ENCODE peak calls at places on chromosome 17, in five cellular contexts. X is IMR-90, Q is H1, G is neuronal stem cell, N is trophoblast cell. O is an unnamed sample. For H3K36me3, the result is how much of the 10 kb centered on the place peaks cover.

GRCh38 chr17:59190806-59191205 is 19.0 kb upstream of the SMG8 start:
- DNase-seq in N (peak), Q (no peak), X (no peak), G (no peak), O (no peak)

GRCh38 chr17:28944862-28945741 is 6.2 kb downstream of the PHF12 start:
- DNase-seq in N (no peak), Q (no peak), G (no peak), X (peak), O (no peak)

GRCh38 chr17:4327638-4328037 is 38.8 kb downstream of the UBE2G1 start:
- DNase-seq in G (no peak), N (peak), X (peak), Q (no peak), O (peak)

GRCh38 chr17:35212668-35213067 is 18.5 kb upstream of the SLC35G3 start:
- DNase-seq in X (no peak), N (no peak), Q (no peak), G (no peak), O (no peak)

GRCh38 chr17:5769936-5770335 is 185.6 kb upstream of the NLRP1 start:
- DNase-seq in N (no peak), G (peak), X (no peak), Q (no peak), O (no peak)

GRCh38 chr17:2023256-2023655 is 1.9 kb downstream of the RTN4RL1 start:
- DNase-seq in X (no peak), N (no peak), G (no peak), Q (no peak), O (no peak)

GRCh38 chr17:82338858-82339633 is 5.5 kb upstream of the SECTM1 start:
- DNase-seq in X (peak), Q (no peak), G (no peak), N (peak), O (peak)

GRCh38 chr17:4515501-4515900 is 16.8 kb downstream of the SPNS2 start:
- DNase-seq in X (no peak), N (peak), Q (no peak), G (no peak), O (no peak)

GRCh38 chr17:81494984-81495383 is 17.6 kb downstream of the ACTG1 start:
- DNase-seq in N (peak), Q (no peak), G (no peak), X (no peak), O (no peak)

GRCh38 chr17:60170835-60171752 is 21.3 kb downstream of the CA4 start:
- DNase-seq in X (peak), N (no peak), Q (no peak), G (no peak), O (no peak)

GRCh38 chr17:45706033-45706432 is 78.1 kb upstream of the CRHR1 start:
- DNase-seq in Q (no peak), X (no peak), G (no peak), N (no peak), O (no peak)

GRCh38 chr17:74297941-74298340 is 23.9 kb downstream of the DNAI2 start:
- DNase-seq in G (no peak), X (no peak), N (no peak), Q (no peak), O (no peak)

GRCh38 chr17:73901661-73902415 is 257.6 kb upstream of the SDK2 start:
- DNase-seq in G (peak), X (no peak), N (peak), Q (no peak), O (no peak)

GRCh38 chr17:70414275-70414674 is 244.9 kb downstream of the KCNJ2 start:
- DNase-seq in X (no peak), G (no peak), N (no peak), Q (no peak), O (no peak)

GRCh38 chr17:50946223-50946890 is 80.2 kb upstream of the TOB1 start:
- DNase-seq in Q (no peak), G (no peak), X (no peak), N (no peak), O (no peak)

GRCh38 chr17:12637015-12637414 is 28.7 kb upstream of the MYOCD start:
- DNase-seq in G (no peak), Q (peak), X (peak), N (peak), O (peak)

GRCh38 chr17:61251939-61252865 is 147.4 kb upstream of the TBX2 start:
- DNase-seq in Q (no peak), X (peak), N (peak), G (no peak), O (peak)

GRCh38 chr17:22703204-22703603 is 1010.9 kb downstream of the KCNJ18 start:
- DNase-seq in G (no peak), X (no peak), Q (no peak), N (no peak), O (no peak)

GRCh38 chr17:27793168-27793905 is 7.0 kb downstream of the NOS2 start:
- DNase-seq in N (peak), G (peak), X (no peak), Q (no peak), O (no peak)

GRCh38 chr17:61468263-61468907 is 16.2 kb downstream of the TBX4 start:
- DNase-seq in G (no peak), N (no peak), X (peak), Q (no peak), O (peak)

DNA sequence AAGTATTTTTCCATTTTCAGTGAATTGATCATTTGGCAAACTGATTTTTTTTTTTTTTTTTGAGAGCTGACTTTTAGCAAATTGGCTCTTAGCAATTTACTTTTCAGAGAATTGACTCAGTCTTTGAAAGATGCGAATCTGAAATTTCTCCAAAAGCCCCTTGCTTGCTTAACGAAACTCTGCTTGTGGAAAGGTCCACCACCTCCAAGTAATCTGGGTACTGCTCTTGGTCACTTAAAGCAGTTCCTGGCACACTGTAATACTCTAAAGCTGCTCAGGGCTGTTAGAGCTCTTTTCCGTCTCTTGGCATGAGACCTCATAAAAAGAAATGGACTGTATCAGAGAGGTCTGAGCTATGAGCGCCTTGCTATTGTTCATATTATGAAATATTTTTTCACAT is 2.9 kb downstream of the GSDMB start:
- DNase-seq in N (no peak), X (no peak), G (no peak), Q (no peak), O (no peak)
- H3K18ac ChIP-seq in N (no peak), X (no peak), G (no peak), Q (no peak), O (no peak)

GRCh38 chr17:17813055-17813724 is 23.6 kb downstream of the SREBF1 start:
- DNase-seq in Q (no peak), G (no peak), N (no peak), X (no peak), O (no peak)

GRCh38 chr17:17814162-17815061 is 22.4 kb downstream of the SREBF1 start:
- DNase-seq in X (no peak), Q (no peak), N (no peak), G (no peak), O (no peak)

GRCh38 chr17:17812211-17813054 is 24.4 kb downstream of the SREBF1 start:
- DNase-seq in X (peak), Q (no peak), N (peak), G (peak), O (peak)

GRCh38 chr17:17815062-17815406 is 21.8 kb downstream of the SREBF1 start:
- DNase-seq in X (no peak), G (no peak), Q (no peak), N (peak), O (no peak)

GRCh38 chr17:17813725-17814095 is 23.1 kb downstream of the SREBF1 start:
- DNase-seq in Q (no peak), X (no peak), N (no peak), G (no peak), O (no peak)
- H3K36me3 ChIP-seq in Q (under half), X (half or more), N (half or more), G (half or more), O (half or more)

GRCh38 chr17:40320771-40321501 is 12.0 kb downstream of the RARA start:
- DNase-seq in N (no peak), G (no peak), Q (no peak), X (no peak), O (no peak)

GRCh38 chr17:40321502-40322416 is 12.8 kb downstream of the RARA start:
- DNase-seq in Q (no peak), G (no peak), X (no peak), N (no peak), O (no peak)

GRCh38 chr17:40323731-40324650 is 15.0 kb downstream of the RARA start:
- DNase-seq in Q (no peak), X (peak), N (no peak), G (no peak), O (no peak)

GRCh38 chr17:40323317-40323716 is 14.3 kb downstream of the RARA start:
- DNase-seq in Q (no peak), X (no peak), G (no peak), N (no peak), O (no peak)

DNA sequence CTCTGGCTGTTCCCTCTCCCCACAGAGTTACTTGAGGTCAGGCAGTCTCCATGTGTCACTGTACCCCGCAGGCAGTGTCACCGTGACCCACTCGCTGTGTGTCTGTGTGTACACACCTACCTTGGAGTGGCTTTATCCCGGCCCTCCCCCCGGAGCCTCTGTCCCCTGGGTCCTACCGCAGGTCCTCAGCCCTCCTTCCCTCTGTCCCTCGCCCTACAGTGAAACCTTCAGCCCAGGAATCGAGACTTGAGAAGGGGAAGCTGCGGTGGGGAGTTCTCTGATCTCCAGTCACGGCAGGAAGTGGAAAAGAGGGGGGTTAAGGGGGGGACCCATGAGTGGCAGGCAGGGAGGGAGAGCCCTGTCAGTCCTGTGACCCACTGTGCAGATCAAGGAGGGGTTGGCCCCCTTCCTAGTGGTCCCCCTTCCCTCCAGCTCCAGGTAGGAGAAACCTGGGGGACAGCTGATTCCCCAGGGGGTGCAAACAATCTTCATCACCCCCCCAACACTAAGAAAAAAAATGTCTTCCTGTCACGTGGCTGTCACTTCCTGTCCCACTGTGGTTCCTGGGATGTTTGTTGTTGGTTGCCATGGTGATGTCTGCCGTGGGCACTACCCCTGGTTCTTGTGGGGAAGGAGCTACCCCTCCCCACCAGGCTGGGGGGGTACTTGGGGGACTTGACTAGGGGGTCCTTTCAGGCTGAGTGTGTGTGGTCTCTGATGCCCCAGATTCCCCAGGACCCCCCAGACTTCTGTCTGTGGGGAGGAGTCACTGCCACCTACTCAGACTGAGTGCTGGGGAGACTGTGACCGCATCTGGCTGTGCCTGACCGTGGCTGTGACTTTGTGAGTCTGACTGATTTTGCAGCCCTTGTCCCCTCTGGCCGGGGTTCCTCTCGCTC is 13.7 kb downstream of the RARA start:
- DNase-seq in N (peak), X (peak), Q (no peak), G (no peak), O (peak)
- H4K91ac ChIP-seq in N (peak), X (peak), Q (no peak), G (no peak), O (peak)

DNA sequence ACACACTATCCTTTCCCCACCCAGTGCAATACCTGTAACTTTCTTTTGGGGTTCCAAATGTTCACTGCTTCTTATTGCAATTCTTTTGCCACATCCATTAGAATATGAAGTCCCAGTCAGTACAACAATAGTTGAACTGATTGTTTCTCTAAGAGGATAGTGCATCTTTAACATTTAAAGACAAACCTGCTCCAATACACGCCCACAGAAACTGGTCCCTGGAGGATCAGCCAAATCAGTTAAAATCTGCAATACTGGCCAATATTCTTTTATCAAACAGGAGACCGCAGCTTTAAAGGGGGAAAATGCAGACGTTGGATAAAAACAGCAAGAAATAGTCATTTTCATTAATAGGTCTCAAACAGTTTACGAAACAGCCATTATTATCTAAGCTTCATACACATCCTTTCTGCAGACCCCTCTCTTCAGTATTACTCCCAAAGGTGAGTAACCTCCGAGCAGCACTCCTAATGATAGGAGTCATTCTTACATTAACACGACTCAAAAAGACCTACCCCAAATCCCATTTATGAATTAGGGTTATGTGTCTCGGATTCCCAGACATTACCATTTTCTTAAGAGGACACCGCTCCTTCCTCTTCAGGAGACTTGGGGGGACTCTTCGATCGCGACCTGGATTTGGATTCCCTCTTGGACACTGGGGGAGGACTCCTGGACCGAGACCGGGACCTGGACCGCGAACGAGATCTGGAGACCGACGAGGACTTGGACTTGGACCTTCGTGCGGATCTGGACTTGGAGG is 1.4 kb downstream of the SRSF2 start:
- DNase-seq in G (no peak), X (no peak), N (no peak), Q (no peak), O (no peak)
- H3K18ac ChIP-seq in G (peak), X (peak), N (peak), Q (peak), O (peak)

O was measured in mesenchymal stem cell.